ENCODE peak calls at places on chromosomes 3 and 15, in nine cellular contexts. Y is right atrium auricular region; O is A673; C is hepatocyte; N is lower lobe of right lung; B is GM23248; P is CD8-positive, alpha-beta memory T cell; W is cardiac muscle cell; H is Peyer's patch. E is an unnamed sample. For H3K4me1, the result is how much of the 10 kb centered on the place peaks cover.

GRCh38 chr3:150890320-150890719 is 14.9 kb downstream of the MINDY4B start:
- DNase-seq in Y (no peak), O (no peak), C (no peak), N (no peak), B (peak), P (no peak), W (no peak), H (no peak), E (no peak)

GRCh38 chr3:134743006-134743405 is 52.1 kb upstream of the EPHB1 start:
- DNase-seq in Y (no peak), O (no peak), C (no peak), N (no peak), B (no peak), P (no peak), W (no peak), H (no peak), E (no peak)

GRCh38 chr15:98561169-98561941 is 87.0 kb upstream of the IGF1R start:
- DNase-seq in Y (no peak), O (no peak), C (no peak), N (no peak), B (no peak), P (no peak), W (no peak), H (no peak), E (no peak)

GRCh38 chr3:59759298-59760169 is 709.7 kb upstream of the CFAP20DC start:
- DNase-seq in Y (no peak), O (no peak), C (peak), N (no peak), B (peak), P (no peak), W (no peak), H (no peak), E (no peak)

GRCh38 chr15:72826611-72827010 is 43.1 kb upstream of the ADPGK start:
- DNase-seq in Y (peak), O (no peak), C (no peak), N (no peak), B (no peak), P (no peak), W (no peak), H (no peak), E (no peak)

GRCh38 chr3:31106204-31106603 is 211.7 kb upstream of the GADL1 start:
- DNase-seq in Y (no peak), O (no peak), C (no peak), N (no peak), B (peak), P (no peak), W (no peak), H (no peak), E (no peak)

GRCh38 chr3:111859974-111860859 is 1.2 kb downstream of the PHLDB2 start:
- DNase-seq in Y (peak), O (peak), C (peak), N (peak), B (peak), P (peak), W (peak), H (peak), E (peak)

GRCh38 chr3:143429628-143430514 is 310.3 kb downstream of the CHST2 start:
- DNase-seq in Y (no peak), O (no peak), C (no peak), N (no peak), B (no peak), P (no peak), W (no peak), H (no peak), E (no peak)

GRCh38 chr15:86834115-86834863 is 754.6 kb downstream of the AGBL1 start:
- DNase-seq in Y (no peak), O (no peak), C (no peak), N (no peak), B (no peak), P (no peak), W (no peak), H (no peak), E (no peak)

GRCh38 chr3:112605285-112605684 is 35.7 kb downstream of the CCDC80 start:
- DNase-seq in Y (no peak), O (peak), C (no peak), N (no peak), B (peak), P (no peak), W (no peak), H (no peak), E (no peak)

DNA sequence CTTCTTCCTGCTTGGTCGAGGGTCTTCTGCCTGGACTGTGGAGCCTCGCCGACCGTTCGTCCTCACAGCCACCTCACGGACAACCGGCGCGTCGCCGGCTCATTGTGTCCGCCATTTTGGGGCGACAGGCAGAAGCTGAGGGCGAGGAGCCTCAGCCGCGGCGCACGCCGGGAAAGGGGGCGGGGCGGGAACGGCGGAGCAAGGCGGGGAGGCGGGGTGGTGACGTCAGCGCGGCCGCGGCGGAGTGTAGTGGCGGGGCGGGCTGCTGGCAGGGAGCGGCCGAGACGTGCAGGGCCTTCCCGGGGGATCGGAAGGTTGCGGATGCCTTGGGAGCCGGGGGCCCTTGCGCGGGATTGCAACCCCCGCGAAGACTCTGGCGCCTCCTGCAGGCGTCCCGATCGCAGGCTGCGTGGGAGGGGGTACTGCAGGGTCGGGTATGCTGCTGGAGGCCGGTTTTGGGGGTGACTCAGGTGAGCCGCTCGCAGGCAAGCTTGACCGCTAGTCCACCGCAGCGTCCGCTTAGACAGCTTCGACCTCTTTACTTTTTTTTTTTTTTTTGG is at the start of gene WDR82:
- DNase-seq in Y (peak), O (peak), C (peak), N (peak), B (peak), P (peak), W (peak), H (peak), E (peak)
- H3K4me1 ChIP-seq in Y (under half), O (under half), C (half or more), N (half or more), B (under half), P (half or more), W (under half), H (under half), E (under half)

GRCh38 chr3:187737401-187738088 is 7.7 kb downstream of the BCL6 start:
- DNase-seq in Y (peak), O (peak), C (peak), N (peak), B (peak), P (peak), W (peak), H (peak), E (peak)
- H3K4me1 ChIP-seq in Y (under half), O (under half), C (under half), N (half or more), B (under half), P (under half), W (under half), H (under half), E (under half)

GRCh38 chr15:31344266-31344665 is 17.6 kb downstream of the KLF13 start:
- DNase-seq in Y (no peak), O (no peak), C (no peak), N (peak), B (no peak), P (no peak), W (no peak), H (peak), E (no peak)
- H3K4me1 ChIP-seq in Y (under half), O (under half), C (under half), N (half or more), B (under half), P (half or more), W (under half), H (under half), E (half or more)

GRCh38 chr3:183270344-183270743 is 17.3 kb downstream of the B3GNT5 start:
- DNase-seq in Y (no peak), O (no peak), C (no peak), N (no peak), B (no peak), P (no peak), W (no peak), H (no peak), E (no peak)

GRCh38 chr3:183268361-183268760 is 15.3 kb downstream of the B3GNT5 start:
- DNase-seq in Y (no peak), O (no peak), C (no peak), N (no peak), B (no peak), P (no peak), W (no peak), H (no peak), E (no peak)

GRCh38 chr3:183267140-183267539 is 14.1 kb downstream of the B3GNT5 start:
- DNase-seq in Y (no peak), O (no peak), C (peak), N (no peak), B (no peak), P (no peak), W (no peak), H (no peak), E (no peak)

GRCh38 chr3:183272142-183272541 is 19.1 kb downstream of the B3GNT5 start:
- DNase-seq in Y (no peak), O (no peak), C (no peak), N (no peak), B (no peak), P (no peak), W (no peak), H (no peak), E (no peak)

DNA sequence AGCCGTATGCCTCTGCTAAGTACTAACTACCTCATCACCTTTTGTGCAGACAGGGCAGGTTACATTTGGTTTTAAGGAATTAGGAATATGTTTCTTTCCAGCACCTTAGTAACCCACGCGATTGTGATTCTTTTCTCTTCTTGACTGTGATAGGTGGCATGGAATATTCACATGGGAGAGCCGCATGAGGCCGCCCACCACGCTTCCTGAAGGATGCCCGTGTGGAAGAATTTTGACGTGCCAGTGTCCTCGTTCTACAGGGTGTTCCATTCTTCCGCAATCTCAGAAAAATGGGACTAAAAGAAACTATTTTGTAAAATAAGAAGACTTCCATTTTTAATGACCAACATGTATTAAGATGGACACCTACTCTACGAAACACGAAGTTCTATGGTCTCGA is 16.3 kb downstream of the B3GNT5 start:
- DNase-seq in Y (no peak), O (no peak), C (no peak), N (no peak), B (no peak), P (no peak), W (no peak), H (no peak), E (no peak)
- H3K4me1 ChIP-seq in Y (under half), O (under half), C (under half), N (under half), B (under half), P (under half), W (under half), H (under half), E (under half)

GRCh38 chr15:78841891-78842290 is 30.6 kb upstream of the ADAMTS7 start:
- DNase-seq in Y (no peak), O (no peak), C (no peak), N (no peak), B (no peak), P (no peak), W (no peak), H (no peak), E (peak)

GRCh38 chr15:78838480-78838879 is 27.2 kb upstream of the ADAMTS7 start:
- DNase-seq in Y (no peak), O (no peak), C (no peak), N (no peak), B (peak), P (no peak), W (no peak), H (no peak), E (peak)

GRCh38 chr15:78841307-78841706 is 30.0 kb upstream of the ADAMTS7 start:
- DNase-seq in Y (no peak), O (no peak), C (no peak), N (no peak), B (peak), P (no peak), W (no peak), H (no peak), E (no peak)

GRCh38 chr15:78842519-78842918 is 30.2 kb upstream of the MORF4L1 start:
- DNase-seq in Y (no peak), O (no peak), C (no peak), N (no peak), B (no peak), P (no peak), W (no peak), H (no peak), E (no peak)

GRCh38 chr15:78840661-78841060 is 29.4 kb upstream of the ADAMTS7 start:
- DNase-seq in Y (no peak), O (peak), C (no peak), N (peak), B (peak), P (no peak), W (no peak), H (no peak), E (peak)
- H3K4me1 ChIP-seq in Y (under half), O (under half), C (under half), N (under half), B (under half), P (under half), W (under half), H (under half), E (under half)

E was measured in kidney.